ENCODE peak calls at places on chromosomes 6 and 20, in ten cellular contexts. P, E, M, B, K, J, Q, I, T and H are unnamed samples.
A peak's percentile ranks its signal among the peaks of the same experiment; 100 is the strongest.

GRCh38 chr20:11935212-11935611 is 17.5 kb downstream of the BTBD3 start:
- DNase-seq in P (no peak), J (no peak), E (no peak), Q (peak; percentile 59), T (no peak), B (no peak), K (no peak), I (no peak), M (no peak), H (no peak)

GRCh38 chr6:159212881-159213280 is 43.7 kb downstream of the FNDC1 start:
- DNase-seq in T (no peak), B (no peak), M (no peak), J (no peak), I (no peak), P (no peak), E (no peak), K (no peak), Q (no peak), H (no peak)

GRCh38 chr6:43393597-43393996 is 24.1 kb upstream of the ZNF318 start:
- DNase-seq in B (no peak), Q (no peak), M (no peak), P (no peak), I (no peak), T (no peak), K (no peak), J (no peak), E (no peak), H (no peak)

GRCh38 chr6:23705691-23706090 is 420.3 kb upstream of the NRSN1 start:
- DNase-seq in P (no peak), K (no peak), B (no peak), Q (no peak), M (no peak), E (no peak), I (no peak), J (no peak), T (no peak), H (peak; percentile 36)

GRCh38 chr20:51510961-51511360 is 31.6 kb downstream of the NFATC2 start:
- DNase-seq in E (no peak), B (no peak), M (no peak), Q (no peak), J (no peak), P (no peak), K (no peak), T (no peak), I (no peak), H (no peak)

GRCh38 chr6:121319112-121319553 is 15.1 kb downstream of the TBC1D32 start:
- DNase-seq in K (no peak), J (peak; percentile 49), T (peak; percentile 56), E (no peak), B (no peak), M (no peak), P (no peak), Q (no peak), I (no peak), H (no peak)

GRCh38 chr6:35047265-35048011 is 93.7 kb downstream of the TCP11 start:
- DNase-seq in T (peak; percentile 82), B (no peak), P (no peak), K (no peak), I (peak; percentile 62), J (peak; percentile 54), E (no peak), Q (no peak), M (no peak), H (no peak)

GRCh38 chr6:33990061-33990541 is 155.8 kb downstream of the GRM4 start:
- DNase-seq in J (no peak), P (no peak), B (no peak), T (no peak), M (no peak), Q (no peak), I (peak; percentile 89), E (no peak), K (no peak), H (no peak)

GRCh38 chr20:18009116-18009515 is 40.3 kb downstream of the MGME1 start:
- DNase-seq in I (no peak), K (no peak), T (no peak), P (no peak), E (no peak), J (no peak), M (no peak), Q (no peak), B (no peak), H (no peak)

GRCh38 chr20:33431797-33432381 is 11.7 kb downstream of the SNTA1 start:
- DNase-seq in E (no peak), P (no peak), K (peak; percentile 46), J (no peak), M (no peak), B (no peak), Q (no peak), I (no peak), T (peak; percentile 31), H (no peak)

GRCh38 chr6:28809947-28810654 is 113.7 kb downstream of the TRIM27 start:
- DNase-seq in P (no peak), E (no peak), K (no peak), M (no peak), T (no peak), B (no peak), J (no peak), I (no peak), Q (no peak), H (no peak)

GRCh38 chr6:13711384-13711725 is 280 bp downstream of the RANBP9 start:
- DNase-seq in I (no peak), T (no peak), M (peak; percentile 83), P (peak; percentile 76), K (no peak), B (peak; percentile 80), Q (no peak), E (peak; percentile 73), J (no peak), H (no peak)

GRCh38 chr6:20575691-20576451 is 41.6 kb downstream of the CDKAL1 start:
- DNase-seq in J (no peak), P (no peak), Q (no peak), B (no peak), I (no peak), K (no peak), T (peak; percentile 31), M (no peak), E (no peak), H (no peak)

GRCh38 chr6:129890164-129890563 is 29.0 kb upstream of the TMEM244 start:
- DNase-seq in P (no peak), B (no peak), J (peak; percentile 69), Q (no peak), K (no peak), T (peak; percentile 30), I (no peak), E (no peak), M (no peak), H (no peak)

GRCh38 chr20:32062776-32063170 is 10.7 kb downstream of the HCK start:
- DNase-seq in I (no peak), T (no peak), M (no peak), Q (no peak), P (peak; percentile 64), E (no peak), J (no peak), B (no peak), K (peak; percentile 54), H (no peak)